ENCODE peak calls at places on chromosomes 5 and 9, in six cellular contexts. One of them, this sample, is unnamed. For H4K20me1, the result is how much of the 10 kb centered on the place peaks cover.

GRCh38 chr5:75460947-75461346 is 50.5 kb downstream of the CERT1 start:
- DNase-seq in HCT116: no peak
- DNase-seq in H9: no peak
- DNase-seq in IMR-90: no peak
- DNase-seq in OCI-LY7: peak
- DNase-seq in fibroblast of lung: no peak
- DNase-seq in this sample: no peak

GRCh38 chr5:133992429-133993151 is 12.2 kb downstream of the VDAC1 start:
- DNase-seq in H9: no peak
- DNase-seq in HCT116: no peak
- DNase-seq in fibroblast of lung: no peak
- DNase-seq in IMR-90: no peak
- DNase-seq in OCI-LY7: peak
- DNase-seq in this sample: no peak

GRCh38 chr9:70902705-70903131 is 218.7 kb downstream of the TRPM3 start:
- DNase-seq in OCI-LY7: no peak
- DNase-seq in HCT116: no peak
- DNase-seq in fibroblast of lung: peak
- DNase-seq in IMR-90: peak
- DNase-seq in H9: no peak
- DNase-seq in this sample: peak

GRCh38 chr9:755454-756381 is 85.8 kb upstream of the DMRT1 start:
- DNase-seq in OCI-LY7: no peak
- DNase-seq in fibroblast of lung: peak
- DNase-seq in HCT116: peak
- DNase-seq in IMR-90: peak
- DNase-seq in H9: no peak
- DNase-seq in this sample: peak

GRCh38 chr5:150116667-150117395 is 30.5 kb upstream of the CSF1R start:
- DNase-seq in HCT116: no peak
- DNase-seq in IMR-90: peak
- DNase-seq in fibroblast of lung: no peak
- DNase-seq in OCI-LY7: no peak
- DNase-seq in H9: peak
- DNase-seq in this sample: no peak

GRCh38 chr9:90807006-90807405 is 5.4 kb downstream of the SYK start:
- DNase-seq in HCT116: no peak
- DNase-seq in fibroblast of lung: no peak
- DNase-seq in H9: no peak
- DNase-seq in IMR-90: no peak
- DNase-seq in OCI-LY7: peak
- DNase-seq in this sample: no peak

GRCh38 chr5:24720743-24721142 is 76.0 kb upstream of the CDH10 start:
- DNase-seq in OCI-LY7: no peak
- DNase-seq in H9: no peak
- DNase-seq in HCT116: no peak
- DNase-seq in IMR-90: no peak
- DNase-seq in fibroblast of lung: no peak
- DNase-seq in this sample: no peak

GRCh38 chr9:2055203-2055658 is 40.1 kb downstream of the SMARCA2 start:
- DNase-seq in OCI-LY7: no peak
- DNase-seq in H9: no peak
- DNase-seq in IMR-90: peak
- DNase-seq in fibroblast of lung: peak
- DNase-seq in HCT116: no peak
- DNase-seq in this sample: peak

GRCh38 chr5:72355706-72356299 is 35.6 kb downstream of the PTCD2 start:
- DNase-seq in IMR-90: peak
- DNase-seq in fibroblast of lung: peak
- DNase-seq in OCI-LY7: no peak
- DNase-seq in HCT116: no peak
- DNase-seq in H9: peak
- DNase-seq in this sample: no peak

GRCh38 chr9:13728121-13728520 is 448.6 kb upstream of the MPDZ start:
- DNase-seq in OCI-LY7: no peak
- DNase-seq in HCT116: no peak
- DNase-seq in fibroblast of lung: no peak
- DNase-seq in H9: no peak
- DNase-seq in IMR-90: no peak
- DNase-seq in this sample: no peak

GRCh38 chr5:66252849-66253248 is 108.7 kb downstream of the SREK1 start:
- DNase-seq in OCI-LY7: no peak
- DNase-seq in fibroblast of lung: no peak
- DNase-seq in IMR-90: no peak
- DNase-seq in HCT116: no peak
- DNase-seq in H9: no peak
- DNase-seq in this sample: no peak

DNA sequence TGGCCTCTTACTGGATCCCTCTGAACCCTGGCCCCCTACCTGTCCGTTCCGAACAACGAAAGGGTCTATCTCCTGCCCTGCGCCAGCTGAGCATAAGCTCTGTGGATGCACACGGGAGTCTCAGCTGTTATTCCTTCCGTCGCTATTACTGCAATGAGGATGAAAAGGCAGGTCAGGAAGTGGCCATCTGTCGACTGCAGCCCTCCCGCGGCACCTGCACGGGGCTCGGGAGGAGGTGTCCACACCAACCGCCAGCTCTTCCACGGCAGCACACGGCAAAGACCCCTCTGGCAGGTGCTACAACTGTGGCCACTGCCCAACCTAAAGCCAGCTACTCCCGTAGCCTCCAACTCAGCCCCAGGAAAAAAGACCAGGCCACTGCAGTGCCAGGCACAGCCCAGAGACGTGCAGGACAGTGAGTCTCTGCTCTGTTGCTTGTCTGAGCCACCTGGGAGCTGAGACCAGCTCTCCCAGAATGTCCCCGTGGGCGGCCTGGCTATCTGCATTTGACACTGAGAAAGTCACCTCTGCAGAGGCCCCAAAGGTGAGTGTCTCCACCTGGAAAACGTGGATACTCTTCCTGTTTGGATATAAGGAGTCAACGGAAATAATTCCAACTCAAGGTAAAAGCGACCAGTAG is 19.1 kb downstream of the CAMSAP1 start:
- DNase-seq in fibroblast of lung: no peak
- DNase-seq in OCI-LY7: no peak
- DNase-seq in IMR-90: no peak
- DNase-seq in HCT116: no peak
- DNase-seq in H9: no peak
- DNase-seq in this sample: no peak
- H4K20me1 ChIP-seq in fibroblast of lung: under half
- H4K20me1 ChIP-seq in OCI-LY7: under half
- H4K20me1 ChIP-seq in IMR-90: half or more
- H4K20me1 ChIP-seq in HCT116: under half
- H4K20me1 ChIP-seq in H9: under half
- H4K20me1 ChIP-seq in this sample: half or more

GRCh38 chr9:134328341-134328840 is 2.1 kb downstream of the RXRA start:
- DNase-seq in fibroblast of lung: no peak
- DNase-seq in H9: no peak
- DNase-seq in HCT116: no peak
- DNase-seq in OCI-LY7: no peak
- DNase-seq in IMR-90: peak
- DNase-seq in this sample: no peak
- H4K20me1 ChIP-seq in fibroblast of lung: under half
- H4K20me1 ChIP-seq in H9: under half
- H4K20me1 ChIP-seq in HCT116: under half
- H4K20me1 ChIP-seq in OCI-LY7: under half
- H4K20me1 ChIP-seq in IMR-90: half or more
- H4K20me1 ChIP-seq in this sample: half or more

DNA sequence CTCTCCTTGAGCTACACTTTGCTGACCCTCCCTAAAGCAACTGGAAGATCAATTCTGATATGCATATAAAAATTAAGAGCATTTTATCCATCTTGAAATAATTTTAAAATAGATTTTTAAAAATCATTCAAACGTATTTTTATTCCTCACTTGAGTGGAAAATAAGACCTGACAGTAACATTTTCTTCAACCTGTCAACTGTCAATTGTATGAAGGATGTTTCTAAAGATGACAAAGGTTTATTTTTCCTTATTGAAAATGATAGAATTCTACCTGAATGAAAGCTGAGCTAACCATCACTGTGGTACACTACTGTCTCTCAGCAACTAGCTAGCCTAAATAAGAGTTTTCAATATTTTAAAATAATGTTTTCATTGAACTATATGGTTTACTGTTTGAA is 7.0 kb downstream of the EFNA5 start:
- DNase-seq in HCT116: no peak
- DNase-seq in OCI-LY7: no peak
- DNase-seq in H9: no peak
- DNase-seq in IMR-90: no peak
- DNase-seq in fibroblast of lung: no peak
- DNase-seq in this sample: no peak
- H4K20me1 ChIP-seq in HCT116: under half
- H4K20me1 ChIP-seq in OCI-LY7: under half
- H4K20me1 ChIP-seq in H9: under half
- H4K20me1 ChIP-seq in IMR-90: under half
- H4K20me1 ChIP-seq in fibroblast of lung: under half
- H4K20me1 ChIP-seq in this sample: under half

GRCh38 chr5:14218480-14218879 is 75.3 kb downstream of the TRIO start:
- DNase-seq in OCI-LY7: no peak
- DNase-seq in HCT116: no peak
- DNase-seq in H9: no peak
- DNase-seq in fibroblast of lung: no peak
- DNase-seq in IMR-90: no peak
- DNase-seq in this sample: no peak
- H4K20me1 ChIP-seq in OCI-LY7: under half
- H4K20me1 ChIP-seq in HCT116: under half
- H4K20me1 ChIP-seq in H9: under half
- H4K20me1 ChIP-seq in fibroblast of lung: under half
- H4K20me1 ChIP-seq in IMR-90: half or more
- H4K20me1 ChIP-seq in this sample: half or more

GRCh38 chr5:158899201-158899600 is 200.5 kb downstream of the EBF1 start:
- DNase-seq in fibroblast of lung: no peak
- DNase-seq in H9: no peak
- DNase-seq in IMR-90: no peak
- DNase-seq in OCI-LY7: no peak
- DNase-seq in HCT116: no peak
- DNase-seq in this sample: no peak

GRCh38 chr5:158903006-158903405 is 196.7 kb downstream of the EBF1 start:
- DNase-seq in fibroblast of lung: no peak
- DNase-seq in H9: no peak
- DNase-seq in OCI-LY7: no peak
- DNase-seq in HCT116: no peak
- DNase-seq in IMR-90: no peak
- DNase-seq in this sample: no peak

GRCh38 chr5:158898185-158899177 is 201.2 kb downstream of the EBF1 start:
- DNase-seq in IMR-90: no peak
- DNase-seq in OCI-LY7: peak
- DNase-seq in HCT116: no peak
- DNase-seq in fibroblast of lung: no peak
- DNase-seq in H9: no peak
- DNase-seq in this sample: peak

GRCh38 chr5:158897444-158898160 is 202.1 kb downstream of the EBF1 start:
- DNase-seq in H9: no peak
- DNase-seq in IMR-90: no peak
- DNase-seq in fibroblast of lung: no peak
- DNase-seq in OCI-LY7: no peak
- DNase-seq in HCT116: no peak
- DNase-seq in this sample: no peak

GRCh38 chr5:158899792-158900191 is 199.9 kb downstream of the EBF1 start:
- DNase-seq in OCI-LY7: no peak
- DNase-seq in H9: no peak
- DNase-seq in HCT116: no peak
- DNase-seq in fibroblast of lung: no peak
- DNase-seq in IMR-90: no peak
- DNase-seq in this sample: no peak
- H4K20me1 ChIP-seq in OCI-LY7: under half
- H4K20me1 ChIP-seq in H9: under half
- H4K20me1 ChIP-seq in HCT116: under half
- H4K20me1 ChIP-seq in fibroblast of lung: under half
- H4K20me1 ChIP-seq in IMR-90: under half
- H4K20me1 ChIP-seq in this sample: under half

DNA sequence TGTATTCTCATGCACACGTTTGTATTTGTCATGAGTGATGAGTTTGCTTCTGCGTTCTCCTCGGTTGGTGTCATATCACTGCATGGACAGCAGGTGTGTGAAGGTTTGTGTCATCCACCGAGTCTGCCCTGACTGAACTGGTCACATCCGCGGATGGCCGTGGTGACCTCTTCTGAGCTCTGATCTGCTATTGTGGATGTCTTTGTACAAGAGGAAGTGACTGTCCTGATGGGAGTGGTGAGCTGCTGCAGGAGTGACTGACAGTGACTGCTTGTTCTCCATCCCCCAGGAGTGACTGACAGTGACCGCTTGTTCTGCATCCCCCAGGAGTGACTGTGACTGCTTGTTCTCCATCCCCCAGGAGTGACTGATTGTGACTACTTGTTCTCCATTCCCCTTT is 69.9 kb downstream of the EHMT1 start:
- DNase-seq in fibroblast of lung: no peak
- DNase-seq in HCT116: no peak
- DNase-seq in OCI-LY7: no peak
- DNase-seq in H9: no peak
- DNase-seq in IMR-90: no peak
- DNase-seq in this sample: no peak
- H4K20me1 ChIP-seq in fibroblast of lung: under half
- H4K20me1 ChIP-seq in HCT116: under half
- H4K20me1 ChIP-seq in OCI-LY7: under half
- H4K20me1 ChIP-seq in H9: under half
- H4K20me1 ChIP-seq in IMR-90: half or more
- H4K20me1 ChIP-seq in this sample: half or more